ENCODE peak calls at places on chromosomes 6 and 20, in nine cellular contexts. One of them, this sample, is unnamed.

GRCh38 chr20:7912551-7912950 is 27.7 kb downstream of the HAO1 start:
- DNase-seq in type B pancreatic cell: no peak
- DNase-seq in heart left ventricle: no peak
- DNase-seq in NCI-H82: no peak
- DNase-seq in NCI-H69: no peak
- DNase-seq in activated T-cell treated with anti-CD3 and anti-CD28 coated beads for 1 hour: no peak
- DNase-seq in tibial artery: no peak
- DNase-seq in T-helper 2 cell: no peak
- DNase-seq in IMR-90: peak; percentile 14
- DNase-seq in this sample: no peak

GRCh38 chr20:10522328-10522727 is 87.2 kb downstream of the SLX4IP start:
- DNase-seq in activated T-cell treated with anti-CD3 and anti-CD28 coated beads for 1 hour: no peak
- DNase-seq in heart left ventricle: no peak
- DNase-seq in NCI-H69: peak; percentile 58
- DNase-seq in T-helper 2 cell: no peak
- DNase-seq in tibial artery: no peak
- DNase-seq in IMR-90: no peak
- DNase-seq in NCI-H82: no peak
- DNase-seq in type B pancreatic cell: no peak
- DNase-seq in this sample: no peak

GRCh38 chr6:126307859-126308258 is 32.1 kb upstream of the CENPW start:
- DNase-seq in NCI-H69: peak; percentile 63
- DNase-seq in activated T-cell treated with anti-CD3 and anti-CD28 coated beads for 1 hour: no peak
- DNase-seq in type B pancreatic cell: no peak
- DNase-seq in heart left ventricle: no peak
- DNase-seq in IMR-90: peak; percentile 71
- DNase-seq in NCI-H82: no peak
- DNase-seq in tibial artery: no peak
- DNase-seq in T-helper 2 cell: no peak
- DNase-seq in this sample: peak; percentile 36

GRCh38 chr6:17096076-17096475 is 5.8 kb upstream of the STMND1 start:
- DNase-seq in NCI-H69: no peak
- DNase-seq in NCI-H82: no peak
- DNase-seq in T-helper 2 cell: no peak
- DNase-seq in tibial artery: no peak
- DNase-seq in IMR-90: no peak
- DNase-seq in type B pancreatic cell: no peak
- DNase-seq in heart left ventricle: no peak
- DNase-seq in activated T-cell treated with anti-CD3 and anti-CD28 coated beads for 1 hour: no peak
- DNase-seq in this sample: peak; percentile 31

GRCh38 chr20:62710221-62710885 is 1.7 kb downstream of the NTSR1 start:
- DNase-seq in heart left ventricle: no peak
- DNase-seq in NCI-H69: no peak
- DNase-seq in type B pancreatic cell: no peak
- DNase-seq in NCI-H82: no peak
- DNase-seq in activated T-cell treated with anti-CD3 and anti-CD28 coated beads for 1 hour: no peak
- DNase-seq in T-helper 2 cell: no peak
- DNase-seq in IMR-90: no peak
- DNase-seq in tibial artery: no peak
- DNase-seq in this sample: no peak

GRCh38 chr6:116057766-116058165 is 2.9 kb downstream of the FRK start:
- DNase-seq in type B pancreatic cell: no peak
- DNase-seq in heart left ventricle: no peak
- DNase-seq in NCI-H69: peak; percentile 30
- DNase-seq in activated T-cell treated with anti-CD3 and anti-CD28 coated beads for 1 hour: no peak
- DNase-seq in IMR-90: no peak
- DNase-seq in T-helper 2 cell: no peak
- DNase-seq in NCI-H82: no peak
- DNase-seq in tibial artery: no peak
- DNase-seq in this sample: no peak

GRCh38 chr6:160138839-160139419 is 17.3 kb downstream of the SLC22A1 start:
- DNase-seq in type B pancreatic cell: no peak
- DNase-seq in T-helper 2 cell: no peak
- DNase-seq in tibial artery: no peak
- DNase-seq in IMR-90: no peak
- DNase-seq in activated T-cell treated with anti-CD3 and anti-CD28 coated beads for 1 hour: no peak
- DNase-seq in NCI-H69: no peak
- DNase-seq in NCI-H82: no peak
- DNase-seq in heart left ventricle: no peak
- DNase-seq in this sample: no peak

GRCh38 chr6:163469459-163469858 is 54.9 kb downstream of the QKI start:
- DNase-seq in T-helper 2 cell: no peak
- DNase-seq in tibial artery: no peak
- DNase-seq in IMR-90: no peak
- DNase-seq in heart left ventricle: no peak
- DNase-seq in NCI-H82: no peak
- DNase-seq in NCI-H69: no peak
- DNase-seq in type B pancreatic cell: no peak
- DNase-seq in activated T-cell treated with anti-CD3 and anti-CD28 coated beads for 1 hour: no peak
- DNase-seq in this sample: no peak

GRCh38 chr6:53721766-53722165 is 56.2 kb upstream of the KLHL31 start:
- DNase-seq in tibial artery: no peak
- DNase-seq in NCI-H82: no peak
- DNase-seq in IMR-90: no peak
- DNase-seq in activated T-cell treated with anti-CD3 and anti-CD28 coated beads for 1 hour: no peak
- DNase-seq in T-helper 2 cell: no peak
- DNase-seq in NCI-H69: no peak
- DNase-seq in heart left ventricle: no peak
- DNase-seq in type B pancreatic cell: no peak
- DNase-seq in this sample: no peak

GRCh38 chr6:32668226-32668747 is 1.8 kb upstream of the HLA-DQB1 start:
- DNase-seq in type B pancreatic cell: no peak
- DNase-seq in heart left ventricle: peak; percentile 71
- DNase-seq in NCI-H82: no peak
- DNase-seq in NCI-H69: no peak
- DNase-seq in tibial artery: no peak
- DNase-seq in activated T-cell treated with anti-CD3 and anti-CD28 coated beads for 1 hour: no peak
- DNase-seq in T-helper 2 cell: no peak
- DNase-seq in IMR-90: peak; percentile 19
- DNase-seq in this sample: no peak

GRCh38 chr6:36701401-36701991 is 3.9 kb downstream of the RAB44 start:
- DNase-seq in heart left ventricle: no peak
- DNase-seq in tibial artery: no peak
- DNase-seq in activated T-cell treated with anti-CD3 and anti-CD28 coated beads for 1 hour: no peak
- DNase-seq in NCI-H82: no peak
- DNase-seq in IMR-90: no peak
- DNase-seq in T-helper 2 cell: no peak
- DNase-seq in type B pancreatic cell: no peak
- DNase-seq in NCI-H69: peak; percentile 48
- DNase-seq in this sample: peak; percentile 62

GRCh38 chr20:59246691-59247090 is 53.7 kb upstream of the EDN3 start:
- DNase-seq in T-helper 2 cell: no peak
- DNase-seq in NCI-H69: no peak
- DNase-seq in NCI-H82: peak; percentile 33
- DNase-seq in tibial artery: no peak
- DNase-seq in IMR-90: no peak
- DNase-seq in activated T-cell treated with anti-CD3 and anti-CD28 coated beads for 1 hour: no peak
- DNase-seq in type B pancreatic cell: no peak
- DNase-seq in heart left ventricle: no peak
- DNase-seq in this sample: no peak

GRCh38 chr6:74100719-74101287 is 404.8 kb downstream of the CD109 start:
- DNase-seq in T-helper 2 cell: no peak
- DNase-seq in type B pancreatic cell: no peak
- DNase-seq in heart left ventricle: no peak
- DNase-seq in IMR-90: peak; percentile 36
- DNase-seq in NCI-H69: no peak
- DNase-seq in tibial artery: no peak
- DNase-seq in activated T-cell treated with anti-CD3 and anti-CD28 coated beads for 1 hour: no peak
- DNase-seq in NCI-H82: no peak
- DNase-seq in this sample: peak; percentile 28

GRCh38 chr20:18314786-18315406 is 26.6 kb downstream of the ZNF133 start:
- DNase-seq in type B pancreatic cell: no peak
- DNase-seq in NCI-H82: no peak
- DNase-seq in T-helper 2 cell: no peak
- DNase-seq in activated T-cell treated with anti-CD3 and anti-CD28 coated beads for 1 hour: no peak
- DNase-seq in tibial artery: no peak
- DNase-seq in NCI-H69: no peak
- DNase-seq in IMR-90: peak; percentile 80
- DNase-seq in heart left ventricle: no peak
- DNase-seq in this sample: peak; percentile 87

GRCh38 chr6:16519265-16520242 is 241.7 kb downstream of the ATXN1 start:
- DNase-seq in heart left ventricle: no peak
- DNase-seq in activated T-cell treated with anti-CD3 and anti-CD28 coated beads for 1 hour: no peak
- DNase-seq in type B pancreatic cell: no peak
- DNase-seq in T-helper 2 cell: no peak
- DNase-seq in NCI-H82: no peak
- DNase-seq in IMR-90: no peak
- DNase-seq in tibial artery: no peak
- DNase-seq in NCI-H69: peak; percentile 88
- DNase-seq in this sample: no peak

GRCh38 chr20:63377256-63378114 is 16.3 kb upstream of the CHRNA4 start:
- DNase-seq in NCI-H82: peak; percentile 36
- DNase-seq in IMR-90: no peak
- DNase-seq in NCI-H69: peak; percentile 9
- DNase-seq in heart left ventricle: no peak
- DNase-seq in tibial artery: no peak
- DNase-seq in T-helper 2 cell: no peak
- DNase-seq in type B pancreatic cell: no peak
- DNase-seq in activated T-cell treated with anti-CD3 and anti-CD28 coated beads for 1 hour: no peak
- DNase-seq in this sample: no peak

GRCh38 chr6:35014786-35015185 is 125.7 kb downstream of the ANKS1A start:
- DNase-seq in T-helper 2 cell: no peak
- DNase-seq in IMR-90: peak; percentile 78
- DNase-seq in NCI-H82: no peak
- DNase-seq in tibial artery: no peak
- DNase-seq in heart left ventricle: no peak
- DNase-seq in activated T-cell treated with anti-CD3 and anti-CD28 coated beads for 1 hour: no peak
- DNase-seq in type B pancreatic cell: no peak
- DNase-seq in NCI-H69: peak; percentile 19
- DNase-seq in this sample: peak; percentile 87

GRCh38 chr6:110523461-110524021 is 47.1 kb upstream of the SLC22A16 start:
- DNase-seq in tibial artery: no peak
- DNase-seq in NCI-H82: no peak
- DNase-seq in type B pancreatic cell: no peak
- DNase-seq in heart left ventricle: no peak
- DNase-seq in NCI-H69: peak; percentile 5
- DNase-seq in IMR-90: no peak
- DNase-seq in T-helper 2 cell: no peak
- DNase-seq in activated T-cell treated with anti-CD3 and anti-CD28 coated beads for 1 hour: no peak
- DNase-seq in this sample: peak; percentile 39

GRCh38 chr6:3977875-3978711 is 100.8 kb downstream of the FAM217A start:
- DNase-seq in NCI-H82: peak; percentile 78
- DNase-seq in activated T-cell treated with anti-CD3 and anti-CD28 coated beads for 1 hour: peak; percentile 8
- DNase-seq in NCI-H69: peak; percentile 41
- DNase-seq in IMR-90: peak; percentile 96
- DNase-seq in tibial artery: peak; percentile 46
- DNase-seq in type B pancreatic cell: no peak
- DNase-seq in T-helper 2 cell: no peak
- DNase-seq in heart left ventricle: peak; percentile 15
- DNase-seq in this sample: peak; percentile 95

GRCh38 chr6:157045831-157046454 is 268.8 kb downstream of the ARID1B start:
- DNase-seq in tibial artery: no peak
- DNase-seq in T-helper 2 cell: no peak
- DNase-seq in NCI-H69: peak; percentile 78
- DNase-seq in activated T-cell treated with anti-CD3 and anti-CD28 coated beads for 1 hour: no peak
- DNase-seq in heart left ventricle: no peak
- DNase-seq in NCI-H82: peak; percentile 54
- DNase-seq in type B pancreatic cell: no peak
- DNase-seq in IMR-90: peak; percentile 82
- DNase-seq in this sample: peak; percentile 85

GRCh38 chr6:3916211-3916610 is 67.0 kb downstream of the FAM50B start:
- DNase-seq in NCI-H69: no peak
- DNase-seq in heart left ventricle: no peak
- DNase-seq in NCI-H82: no peak
- DNase-seq in type B pancreatic cell: no peak
- DNase-seq in tibial artery: no peak
- DNase-seq in IMR-90: no peak
- DNase-seq in activated T-cell treated with anti-CD3 and anti-CD28 coated beads for 1 hour: no peak
- DNase-seq in T-helper 2 cell: no peak
- DNase-seq in this sample: no peak

GRCh38 chr20:10523438-10523837 is 88.3 kb downstream of the SLX4IP start:
- DNase-seq in activated T-cell treated with anti-CD3 and anti-CD28 coated beads for 1 hour: no peak
- DNase-seq in IMR-90: no peak
- DNase-seq in heart left ventricle: no peak
- DNase-seq in type B pancreatic cell: no peak
- DNase-seq in NCI-H82: no peak
- DNase-seq in NCI-H69: peak; percentile 89
- DNase-seq in tibial artery: no peak
- DNase-seq in T-helper 2 cell: no peak
- DNase-seq in this sample: peak; percentile 15

GRCh38 chr6:169639653-169640278 is 62.1 kb downstream of the WDR27 start:
- DNase-seq in IMR-90: no peak
- DNase-seq in NCI-H82: no peak
- DNase-seq in type B pancreatic cell: peak; percentile 53
- DNase-seq in heart left ventricle: no peak
- DNase-seq in T-helper 2 cell: no peak
- DNase-seq in tibial artery: no peak
- DNase-seq in NCI-H69: no peak
- DNase-seq in activated T-cell treated with anti-CD3 and anti-CD28 coated beads for 1 hour: no peak
- DNase-seq in this sample: peak; percentile 14

GRCh38 chr6:134588267-134588666 is 270.4 kb upstream of the SGK1 start:
- DNase-seq in IMR-90: no peak
- DNase-seq in tibial artery: no peak
- DNase-seq in heart left ventricle: no peak
- DNase-seq in activated T-cell treated with anti-CD3 and anti-CD28 coated beads for 1 hour: no peak
- DNase-seq in NCI-H69: no peak
- DNase-seq in T-helper 2 cell: no peak
- DNase-seq in NCI-H82: no peak
- DNase-seq in type B pancreatic cell: no peak
- DNase-seq in this sample: no peak

GRCh38 chr20:51583073-51583472 is 40.6 kb upstream of the NFATC2 start:
- DNase-seq in heart left ventricle: no peak
- DNase-seq in type B pancreatic cell: no peak
- DNase-seq in tibial artery: no peak
- DNase-seq in NCI-H69: peak; percentile 77
- DNase-seq in IMR-90: no peak
- DNase-seq in T-helper 2 cell: no peak
- DNase-seq in activated T-cell treated with anti-CD3 and anti-CD28 coated beads for 1 hour: no peak
- DNase-seq in NCI-H82: no peak
- DNase-seq in this sample: no peak

GRCh38 chr6:140434761-140435160 is 1060.3 kb upstream of the CITED2 start:
- DNase-seq in activated T-cell treated with anti-CD3 and anti-CD28 coated beads for 1 hour: no peak
- DNase-seq in T-helper 2 cell: no peak
- DNase-seq in IMR-90: peak; percentile 20
- DNase-seq in NCI-H69: no peak
- DNase-seq in type B pancreatic cell: no peak
- DNase-seq in NCI-H82: peak; percentile 42
- DNase-seq in tibial artery: no peak
- DNase-seq in heart left ventricle: no peak
- DNase-seq in this sample: peak; percentile 72

GRCh38 chr6:107618672-107619071 is 128.8 kb downstream of the SOBP start:
- DNase-seq in NCI-H82: no peak
- DNase-seq in type B pancreatic cell: no peak
- DNase-seq in tibial artery: no peak
- DNase-seq in T-helper 2 cell: no peak
- DNase-seq in activated T-cell treated with anti-CD3 and anti-CD28 coated beads for 1 hour: no peak
- DNase-seq in IMR-90: no peak
- DNase-seq in heart left ventricle: no peak
- DNase-seq in NCI-H69: no peak
- DNase-seq in this sample: no peak

GRCh38 chr6:168542301-168542700 is 101.3 kb downstream of the SMOC2 start:
- DNase-seq in tibial artery: no peak
- DNase-seq in activated T-cell treated with anti-CD3 and anti-CD28 coated beads for 1 hour: no peak
- DNase-seq in type B pancreatic cell: no peak
- DNase-seq in heart left ventricle: no peak
- DNase-seq in IMR-90: no peak
- DNase-seq in NCI-H69: no peak
- DNase-seq in NCI-H82: no peak
- DNase-seq in T-helper 2 cell: no peak
- DNase-seq in this sample: no peak

GRCh38 chr20:16368645-16369292 is 204.5 kb downstream of the KIF16B start:
- DNase-seq in NCI-H82: no peak
- DNase-seq in tibial artery: no peak
- DNase-seq in type B pancreatic cell: no peak
- DNase-seq in NCI-H69: no peak
- DNase-seq in activated T-cell treated with anti-CD3 and anti-CD28 coated beads for 1 hour: no peak
- DNase-seq in IMR-90: peak; percentile 78
- DNase-seq in heart left ventricle: no peak
- DNase-seq in T-helper 2 cell: no peak
- DNase-seq in this sample: peak; percentile 61

GRCh38 chr6:2818593-2818992 is 23.1 kb downstream of the SERPINB1 start:
- DNase-seq in heart left ventricle: no peak
- DNase-seq in NCI-H82: no peak
- DNase-seq in activated T-cell treated with anti-CD3 and anti-CD28 coated beads for 1 hour: no peak
- DNase-seq in NCI-H69: no peak
- DNase-seq in tibial artery: no peak
- DNase-seq in type B pancreatic cell: no peak
- DNase-seq in T-helper 2 cell: no peak
- DNase-seq in IMR-90: peak; percentile 66
- DNase-seq in this sample: peak; percentile 28

GRCh38 chr6:134372603-134373281 is 54.8 kb upstream of the SGK1 start:
- DNase-seq in IMR-90: peak; percentile 86
- DNase-seq in NCI-H69: no peak
- DNase-seq in T-helper 2 cell: no peak
- DNase-seq in heart left ventricle: no peak
- DNase-seq in NCI-H82: no peak
- DNase-seq in tibial artery: peak; percentile 79
- DNase-seq in type B pancreatic cell: no peak
- DNase-seq in activated T-cell treated with anti-CD3 and anti-CD28 coated beads for 1 hour: no peak
- DNase-seq in this sample: peak; percentile 64

This sample was measured in EH.